ENCODE peak calls at places on chromosomes 4 and X, in nine cellular contexts. B, E, Z, Q, U, O, N, G and C are unnamed samples.

GRCh38 chrX:287670-288069 is 6.5 kb downstream of the PLCXD1 start:
- DNase-seq in B (no peak), E (no peak), Z (no peak), Q (no peak), U (no peak), O (no peak), N (no peak), G (no peak), C (no peak)

GRCh38 chr4:185278716-185279115 is 69.3 kb downstream of the SNX25 start:
- DNase-seq in B (no peak), E (no peak), Z (no peak), Q (peak; percentile 14), U (no peak), O (no peak), N (no peak), G (no peak), C (no peak)

GRCh38 chrX:19372170-19373033 is 28.7 kb downstream of the PDHA1 start:
- DNase-seq in B (peak; percentile 59), E (peak; percentile 77), Z (peak; percentile 67), Q (peak; percentile 66), U (peak; percentile 52), O (peak; percentile 19), N (peak; percentile 67), G (peak; percentile 63), C (peak; percentile 64)

GRCh38 chrX:1466971-1467561 is 14.4 kb upstream of the ASMTL start:
- DNase-seq in B (no peak), E (no peak), Z (no peak), Q (no peak), U (no peak), O (no peak), N (no peak), G (no peak), C (no peak)

GRCh38 chr4:41216294-41217019 is 2.1 kb upstream of the APBB2 start:
- DNase-seq in B (peak; percentile 81), E (peak; percentile 82), Z (peak; percentile 78), Q (peak; percentile 76), U (peak; percentile 47), O (peak; percentile 74), N (peak; percentile 81), G (peak; percentile 82), C (no peak)

GRCh38 chr4:114281561-114281960 is 302.1 kb upstream of the ARSJ start:
- DNase-seq in B (no peak), E (no peak), Z (no peak), Q (peak; percentile 71), U (no peak), O (peak; percentile 57), N (peak; percentile 8), G (peak; percentile 83), C (no peak)

GRCh38 chr4:133981327-133981726 is 220.3 kb downstream of the PABPC4L start:
- DNase-seq in B (no peak), E (no peak), Z (no peak), Q (no peak), U (no peak), O (no peak), N (no peak), G (no peak), C (no peak)

GRCh38 chrX:7109838-7110793 is 37.4 kb upstream of the STS start:
- DNase-seq in B (peak; percentile 42), E (no peak), Z (no peak), Q (no peak), U (no peak), O (no peak), N (no peak), G (no peak), C (no peak)

GRCh38 chr4:44446801-44447562 is 1.6 kb downstream of the KCTD8 start:
- DNase-seq in B (no peak), E (no peak), Z (no peak), Q (no peak), U (no peak), O (no peak), N (no peak), G (no peak), C (no peak)

GRCh38 chr4:92969650-92970370 is 666.0 kb downstream of the GRID2 start:
- DNase-seq in B (no peak), E (no peak), Z (no peak), Q (peak; percentile 95), U (no peak), O (peak; percentile 96), N (peak; percentile 90), G (peak; percentile 71), C (no peak)

GRCh38 chrX:56947695-56948094 is 47.6 kb downstream of the SPIN3 start:
- DNase-seq in B (no peak), E (no peak), Z (no peak), Q (no peak), U (no peak), O (no peak), N (no peak), G (peak; percentile 29), C (no peak)

GRCh38 chr4:4981427-4981826 is 37.8 kb downstream of the CYTL1 start:
- DNase-seq in B (no peak), E (no peak), Z (peak; percentile 64), Q (peak; percentile 16), U (no peak), O (no peak), N (no peak), G (no peak), C (no peak)

GRCh38 chr4:128832253-128832641 is 22.7 kb downstream of the JADE1 start:
- DNase-seq in B (no peak), E (no peak), Z (no peak), Q (no peak), U (no peak), O (no peak), N (no peak), G (no peak), C (no peak)

GRCh38 chr4:93199492-93199891 is 629.1 kb upstream of the ATOH1 start:
- DNase-seq in B (peak; percentile 63), E (no peak), Z (no peak), Q (peak; percentile 65), U (no peak), O (peak; percentile 72), N (peak; percentile 59), G (peak; percentile 2), C (no peak)

GRCh38 chr4:52643846-52644245 is 15.3 kb downstream of the USP46 start:
- DNase-seq in B (peak; percentile 81), E (peak; percentile 19), Z (peak; percentile 47), Q (peak; percentile 57), U (no peak), O (peak; percentile 61), N (no peak), G (peak; percentile 43), C (no peak)

GRCh38 chr4:38194202-38194601 is 234.0 kb downstream of the PTTG2 start:
- DNase-seq in B (no peak), E (no peak), Z (no peak), Q (no peak), U (no peak), O (no peak), N (no peak), G (no peak), C (no peak)

GRCh38 chrX:44223150-44223549 is 120.3 kb downstream of the EFHC2 start:
- DNase-seq in B (no peak), E (peak; percentile 61), Z (no peak), Q (peak; percentile 89), U (no peak), O (no peak), N (peak; percentile 75), G (peak; percentile 57), C (no peak)

GRCh38 chrX:130626521-130626920 is 224.7 kb downstream of the RBMX2 start:
- DNase-seq in B (no peak), E (no peak), Z (no peak), Q (no peak), U (no peak), O (peak; percentile 0), N (peak; percentile 1), G (no peak), C (no peak)

GRCh38 chrX:129808163-129808828 is 28.5 kb downstream of the SASH3 start:
- DNase-seq in B (no peak), E (no peak), Z (no peak), Q (peak; percentile 74), U (no peak), O (no peak), N (no peak), G (no peak), C (no peak)

GRCh38 chr4:37827030-37827705 is 682 bp downstream of the PGM2 start:
- DNase-seq in B (peak; percentile 8), E (peak; percentile 26), Z (no peak), Q (peak; percentile 61), U (no peak), O (peak; percentile 6), N (peak; percentile 37), G (peak; percentile 54), C (no peak)

GRCh38 chr4:105895324-105895608 is at the start of gene NPNT:
- DNase-seq in B (peak; percentile 79), E (peak; percentile 71), Z (peak; percentile 15), Q (no peak), U (no peak), O (no peak), N (no peak), G (no peak), C (no peak)

GRCh38 chr4:185523862-185524261 is 11.4 kb downstream of the PDLIM3 start:
- DNase-seq in B (no peak), E (no peak), Z (no peak), Q (no peak), U (no peak), O (no peak), N (no peak), G (no peak), C (no peak)

GRCh38 chrX:129695535-129695934 is 40.8 kb upstream of the APLN start:
- DNase-seq in B (no peak), E (no peak), Z (no peak), Q (no peak), U (no peak), O (no peak), N (no peak), G (no peak), C (no peak)

GRCh38 chr4:69642961-69643360 is 3.5 kb upstream of the UGT2A2 start:
- DNase-seq in B (no peak), E (no peak), Z (no peak), Q (no peak), U (no peak), O (no peak), N (no peak), G (no peak), C (no peak)

GRCh38 chr4:74583066-74583700 is 138.2 kb downstream of the AREG start:
- DNase-seq in B (no peak), E (no peak), Z (no peak), Q (peak; percentile 36), U (no peak), O (peak; percentile 6), N (no peak), G (peak; percentile 1), C (no peak)

GRCh38 chr4:13837228-13837627 is 209.7 kb upstream of the BOD1L1 start:
- DNase-seq in B (no peak), E (no peak), Z (no peak), Q (no peak), U (no peak), O (no peak), N (no peak), G (no peak), C (no peak)

GRCh38 chr4:174464949-174465348 is 57.3 kb downstream of the HPGD start:
- DNase-seq in B (no peak), E (no peak), Z (no peak), Q (no peak), U (no peak), O (no peak), N (no peak), G (no peak), C (no peak)

GRCh38 chr4:77047037-77047436 is 28.8 kb downstream of the CCNI start:
- DNase-seq in B (no peak), E (no peak), Z (no peak), Q (peak; percentile 54), U (no peak), O (peak; percentile 38), N (no peak), G (no peak), C (peak; percentile 22)